ENCODE peak calls at places on chromosomes 3 and 15, in ten cellular contexts. One of them, this sample, is unnamed.

GRCh38 chr3:139283301-139283700 is 60.5 kb upstream of the MRPS22 start:
- DNase-seq in neural crest cell: no peak
- DNase-seq in AG04449: no peak
- DNase-seq in HFF-Myc: no peak
- DNase-seq in lower leg skin: no peak
- DNase-seq in OCI-LY7: no peak
- DNase-seq in astrocyte of the spinal cord: no peak
- DNase-seq in astrocyte of the cerebellum: no peak
- DNase-seq in AG04450: no peak
- DNase-seq in fibroblast of pulmonary artery: no peak
- DNase-seq in this sample: no peak

GRCh38 chr3:127473244-127474024 is 117.1 kb downstream of the TPRA1 start:
- DNase-seq in neural crest cell: no peak
- DNase-seq in astrocyte of the spinal cord: no peak
- DNase-seq in fibroblast of pulmonary artery: no peak
- DNase-seq in astrocyte of the cerebellum: no peak
- DNase-seq in OCI-LY7: peak; percentile 20
- DNase-seq in AG04450: no peak
- DNase-seq in lower leg skin: no peak
- DNase-seq in AG04449: no peak
- DNase-seq in HFF-Myc: no peak
- DNase-seq in this sample: peak; percentile 36

GRCh38 chr3:197833930-197834715 is 43.1 kb downstream of the LRCH3 start:
- DNase-seq in lower leg skin: no peak
- DNase-seq in fibroblast of pulmonary artery: no peak
- DNase-seq in AG04449: no peak
- DNase-seq in AG04450: no peak
- DNase-seq in HFF-Myc: no peak
- DNase-seq in OCI-LY7: no peak
- DNase-seq in astrocyte of the spinal cord: no peak
- DNase-seq in neural crest cell: no peak
- DNase-seq in astrocyte of the cerebellum: no peak
- DNase-seq in this sample: no peak

GRCh38 chr15:26894181-26894580 is 27.3 kb downstream of the GABRA5 start:
- DNase-seq in astrocyte of the cerebellum: no peak
- DNase-seq in lower leg skin: no peak
- DNase-seq in astrocyte of the spinal cord: no peak
- DNase-seq in AG04450: no peak
- DNase-seq in OCI-LY7: no peak
- DNase-seq in neural crest cell: no peak
- DNase-seq in fibroblast of pulmonary artery: no peak
- DNase-seq in HFF-Myc: no peak
- DNase-seq in AG04449: no peak
- DNase-seq in this sample: no peak

GRCh38 chr3:23923786-23924185 is 6.9 kb downstream of the RPL15 start:
- DNase-seq in astrocyte of the cerebellum: peak; percentile 63
- DNase-seq in HFF-Myc: no peak
- DNase-seq in AG04449: peak; percentile 73
- DNase-seq in OCI-LY7: no peak
- DNase-seq in fibroblast of pulmonary artery: peak; percentile 86
- DNase-seq in astrocyte of the spinal cord: peak; percentile 76
- DNase-seq in neural crest cell: no peak
- DNase-seq in lower leg skin: no peak
- DNase-seq in AG04450: peak; percentile 74
- DNase-seq in this sample: no peak

GRCh38 chr3:129614435-129614834 is 8.0 kb upstream of the PLXND1 start:
- DNase-seq in AG04450: no peak
- DNase-seq in AG04449: no peak
- DNase-seq in HFF-Myc: no peak
- DNase-seq in OCI-LY7: no peak
- DNase-seq in astrocyte of the cerebellum: no peak
- DNase-seq in astrocyte of the spinal cord: no peak
- DNase-seq in neural crest cell: no peak
- DNase-seq in lower leg skin: no peak
- DNase-seq in fibroblast of pulmonary artery: no peak
- DNase-seq in this sample: no peak

GRCh38 chr3:60333710-60334109 is 917.5 kb downstream of the FHIT start:
- DNase-seq in neural crest cell: no peak
- DNase-seq in AG04449: no peak
- DNase-seq in HFF-Myc: no peak
- DNase-seq in fibroblast of pulmonary artery: peak; percentile 42
- DNase-seq in OCI-LY7: peak; percentile 7
- DNase-seq in astrocyte of the spinal cord: no peak
- DNase-seq in AG04450: no peak
- DNase-seq in lower leg skin: no peak
- DNase-seq in astrocyte of the cerebellum: no peak
- DNase-seq in this sample: peak; percentile 8

GRCh38 chr3:138818175-138818574 is 16.6 kb downstream of the PIK3CB start:
- DNase-seq in lower leg skin: no peak
- DNase-seq in AG04449: no peak
- DNase-seq in OCI-LY7: no peak
- DNase-seq in neural crest cell: no peak
- DNase-seq in AG04450: no peak
- DNase-seq in HFF-Myc: no peak
- DNase-seq in astrocyte of the cerebellum: no peak
- DNase-seq in astrocyte of the spinal cord: no peak
- DNase-seq in fibroblast of pulmonary artery: no peak
- DNase-seq in this sample: no peak

GRCh38 chr15:58043192-58043903 is 22.2 kb downstream of the ALDH1A2 start:
- DNase-seq in astrocyte of the cerebellum: peak; percentile 18
- DNase-seq in fibroblast of pulmonary artery: peak; percentile 70
- DNase-seq in lower leg skin: peak; percentile 18
- DNase-seq in OCI-LY7: peak; percentile 48
- DNase-seq in AG04449: no peak
- DNase-seq in neural crest cell: peak; percentile 31
- DNase-seq in AG04450: peak; percentile 4
- DNase-seq in astrocyte of the spinal cord: peak; percentile 35
- DNase-seq in HFF-Myc: no peak
- DNase-seq in this sample: peak; percentile 28

GRCh38 chr3:124565013-124565412 is 165.2 kb upstream of the UMPS start:
- DNase-seq in AG04450: peak; percentile 45
- DNase-seq in neural crest cell: peak; percentile 79
- DNase-seq in lower leg skin: peak; percentile 71
- DNase-seq in astrocyte of the spinal cord: peak; percentile 73
- DNase-seq in AG04449: no peak
- DNase-seq in fibroblast of pulmonary artery: peak; percentile 83
- DNase-seq in OCI-LY7: peak; percentile 52
- DNase-seq in astrocyte of the cerebellum: peak; percentile 64
- DNase-seq in HFF-Myc: peak; percentile 53
- DNase-seq in this sample: peak; percentile 77

DNA sequence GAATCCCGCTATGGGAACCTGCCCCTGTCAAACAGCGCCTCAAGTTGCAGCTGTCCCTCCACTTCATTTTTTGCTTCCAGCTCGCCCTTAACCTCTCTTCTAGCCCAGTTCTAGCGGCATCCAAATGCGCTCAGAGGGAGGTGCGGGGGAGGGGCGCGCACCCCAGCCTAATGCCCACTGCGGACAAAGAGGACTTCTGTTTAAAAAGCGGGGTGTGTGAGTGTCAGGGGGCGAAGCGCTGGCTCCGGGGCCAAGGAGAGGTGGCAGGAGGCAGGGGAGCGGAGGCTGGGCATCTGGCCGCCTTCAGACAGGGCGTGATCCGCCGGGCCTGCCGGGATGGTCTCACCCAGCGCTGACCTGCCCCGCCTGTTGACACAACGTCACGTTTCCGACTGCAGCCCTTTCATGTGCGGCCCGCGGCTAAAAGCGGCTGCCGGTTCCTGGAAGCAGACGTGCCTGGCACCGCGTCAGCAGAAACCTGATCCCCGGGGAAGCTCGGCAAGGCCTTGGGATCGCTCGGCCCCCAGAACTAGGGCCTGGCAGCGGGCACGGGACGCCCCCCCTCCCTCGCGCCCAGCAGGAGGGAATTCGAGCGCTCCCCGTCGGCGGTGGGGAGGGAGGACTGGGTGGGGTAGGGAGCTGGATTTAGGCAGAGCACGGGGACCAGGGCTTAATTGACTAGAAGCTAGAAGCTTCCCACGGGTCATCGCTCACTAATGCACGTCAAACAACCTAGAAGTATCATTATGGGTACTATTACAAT is 7.6 kb downstream of the BHLHE40 start:
- DNase-seq in lower leg skin: peak; percentile 95
- DNase-seq in AG04449: peak; percentile 92
- DNase-seq in AG04450: peak; percentile 89
- DNase-seq in HFF-Myc: peak; percentile 84
- DNase-seq in neural crest cell: peak; percentile 74
- DNase-seq in astrocyte of the spinal cord: peak; percentile 99
- DNase-seq in astrocyte of the cerebellum: peak; percentile 95
- DNase-seq in OCI-LY7: no peak
- DNase-seq in fibroblast of pulmonary artery: peak; percentile 98
- DNase-seq in this sample: peak; percentile 84
- TF ChIP-seq CTCF in lower leg skin: peak; percentile 100
- TF ChIP-seq CTCF in AG04449: no peak
- TF ChIP-seq CTCF in AG04450: peak; percentile 3
- TF ChIP-seq CTCF in HFF-Myc: no peak
- TF ChIP-seq CTCF in neural crest cell: no peak
- TF ChIP-seq CTCF in astrocyte of the spinal cord: no peak
- TF ChIP-seq CTCF in astrocyte of the cerebellum: no peak
- TF ChIP-seq CTCF in OCI-LY7: no peak
- TF ChIP-seq CTCF in fibroblast of pulmonary artery: no peak
- TF ChIP-seq CTCF in this sample: no peak

GRCh38 chr3:33980252-33980651 is 181.8 kb downstream of the PDCD6IP start:
- DNase-seq in OCI-LY7: peak; percentile 42
- DNase-seq in neural crest cell: no peak
- DNase-seq in HFF-Myc: peak; percentile 19
- DNase-seq in lower leg skin: no peak
- DNase-seq in astrocyte of the cerebellum: peak; percentile 44
- DNase-seq in fibroblast of pulmonary artery: peak; percentile 64
- DNase-seq in AG04449: peak; percentile 84
- DNase-seq in AG04450: peak; percentile 67
- DNase-seq in astrocyte of the spinal cord: peak; percentile 62
- DNase-seq in this sample: no peak

GRCh38 chr3:33977227-33977626 is 178.8 kb downstream of the PDCD6IP start:
- DNase-seq in neural crest cell: no peak
- DNase-seq in AG04450: no peak
- DNase-seq in OCI-LY7: no peak
- DNase-seq in HFF-Myc: no peak
- DNase-seq in astrocyte of the cerebellum: no peak
- DNase-seq in AG04449: no peak
- DNase-seq in astrocyte of the spinal cord: no peak
- DNase-seq in lower leg skin: no peak
- DNase-seq in fibroblast of pulmonary artery: no peak
- DNase-seq in this sample: no peak

DNA sequence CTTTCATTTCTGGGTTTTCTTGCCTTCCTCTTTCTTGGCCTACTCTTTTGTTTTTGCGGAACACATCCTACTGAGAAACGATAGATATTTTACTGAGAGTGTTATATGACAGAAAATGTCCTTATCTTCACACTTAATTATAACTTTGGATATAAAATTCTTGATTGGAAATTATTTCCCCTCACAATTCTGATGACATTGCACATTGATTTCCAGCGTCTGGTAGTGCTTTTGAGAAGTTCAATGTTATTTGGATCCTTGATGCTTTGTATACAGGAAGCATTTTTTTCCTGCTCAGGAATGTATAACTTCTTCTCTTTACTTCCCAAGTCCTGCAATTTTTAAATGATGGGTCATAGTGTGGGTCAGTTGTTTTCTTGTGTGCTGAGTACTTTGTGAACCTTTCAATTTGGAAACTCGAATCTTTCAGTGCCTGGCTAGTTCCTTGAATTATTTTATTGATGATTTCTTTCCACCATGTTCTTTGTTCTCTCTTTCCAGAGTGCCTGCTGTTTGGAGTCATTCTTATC is 183.9 kb downstream of the PDCD6IP start:
- DNase-seq in astrocyte of the spinal cord: no peak
- DNase-seq in lower leg skin: no peak
- DNase-seq in neural crest cell: no peak
- DNase-seq in HFF-Myc: no peak
- DNase-seq in fibroblast of pulmonary artery: peak; percentile 13
- DNase-seq in AG04449: peak; percentile 19
- DNase-seq in AG04450: no peak
- DNase-seq in astrocyte of the cerebellum: no peak
- DNase-seq in OCI-LY7: no peak
- DNase-seq in this sample: no peak
- TF ChIP-seq CTCF in astrocyte of the spinal cord: no peak
- TF ChIP-seq CTCF in lower leg skin: no peak
- TF ChIP-seq CTCF in neural crest cell: no peak
- TF ChIP-seq CTCF in HFF-Myc: no peak
- TF ChIP-seq CTCF in fibroblast of pulmonary artery: no peak
- TF ChIP-seq CTCF in AG04449: no peak
- TF ChIP-seq CTCF in AG04450: no peak
- TF ChIP-seq CTCF in astrocyte of the cerebellum: no peak
- TF ChIP-seq CTCF in OCI-LY7: no peak
- TF ChIP-seq CTCF in this sample: no peak

GRCh38 chr3:70789878-70790277 is 477.4 kb upstream of the MDFIC2 start:
- DNase-seq in lower leg skin: no peak
- DNase-seq in fibroblast of pulmonary artery: no peak
- DNase-seq in astrocyte of the cerebellum: no peak
- DNase-seq in astrocyte of the spinal cord: no peak
- DNase-seq in AG04450: no peak
- DNase-seq in HFF-Myc: no peak
- DNase-seq in OCI-LY7: no peak
- DNase-seq in AG04449: no peak
- DNase-seq in neural crest cell: no peak
- DNase-seq in this sample: no peak
- TF ChIP-seq CTCF in lower leg skin: no peak
- TF ChIP-seq CTCF in fibroblast of pulmonary artery: no peak
- TF ChIP-seq CTCF in astrocyte of the cerebellum: no peak
- TF ChIP-seq CTCF in astrocyte of the spinal cord: no peak
- TF ChIP-seq CTCF in AG04450: no peak
- TF ChIP-seq CTCF in HFF-Myc: no peak
- TF ChIP-seq CTCF in OCI-LY7: no peak
- TF ChIP-seq CTCF in AG04449: no peak
- TF ChIP-seq CTCF in neural crest cell: no peak
- TF ChIP-seq CTCF in this sample: no peak

GRCh38 chr3:126351086-126351770 is 6.0 kb downstream of the KLF15 start:
- DNase-seq in HFF-Myc: no peak
- DNase-seq in neural crest cell: no peak
- DNase-seq in AG04449: no peak
- DNase-seq in astrocyte of the cerebellum: no peak
- DNase-seq in AG04450: no peak
- DNase-seq in OCI-LY7: no peak
- DNase-seq in fibroblast of pulmonary artery: no peak
- DNase-seq in lower leg skin: no peak
- DNase-seq in astrocyte of the spinal cord: no peak
- DNase-seq in this sample: no peak

GRCh38 chr3:126350502-126351085 is 6.6 kb downstream of the KLF15 start:
- DNase-seq in lower leg skin: no peak
- DNase-seq in fibroblast of pulmonary artery: no peak
- DNase-seq in neural crest cell: no peak
- DNase-seq in HFF-Myc: no peak
- DNase-seq in AG04449: no peak
- DNase-seq in OCI-LY7: no peak
- DNase-seq in astrocyte of the spinal cord: no peak
- DNase-seq in astrocyte of the cerebellum: no peak
- DNase-seq in AG04450: no peak
- DNase-seq in this sample: no peak

GRCh38 chr3:126352476-126353454 is 4.4 kb downstream of the KLF15 start:
- DNase-seq in lower leg skin: no peak
- DNase-seq in AG04450: no peak
- DNase-seq in astrocyte of the cerebellum: no peak
- DNase-seq in astrocyte of the spinal cord: no peak
- DNase-seq in OCI-LY7: no peak
- DNase-seq in fibroblast of pulmonary artery: peak; percentile 16
- DNase-seq in neural crest cell: no peak
- DNase-seq in AG04449: no peak
- DNase-seq in HFF-Myc: no peak
- DNase-seq in this sample: no peak

GRCh38 chr3:126353694-126354321 is 3.4 kb downstream of the KLF15 start:
- DNase-seq in lower leg skin: no peak
- DNase-seq in neural crest cell: no peak
- DNase-seq in OCI-LY7: no peak
- DNase-seq in AG04449: no peak
- DNase-seq in HFF-Myc: no peak
- DNase-seq in fibroblast of pulmonary artery: no peak
- DNase-seq in AG04450: no peak
- DNase-seq in astrocyte of the cerebellum: no peak
- DNase-seq in astrocyte of the spinal cord: no peak
- DNase-seq in this sample: no peak

GRCh38 chr3:126351771-126352475 is 5.3 kb downstream of the KLF15 start:
- DNase-seq in fibroblast of pulmonary artery: no peak
- DNase-seq in OCI-LY7: no peak
- DNase-seq in AG04449: no peak
- DNase-seq in AG04450: no peak
- DNase-seq in astrocyte of the spinal cord: no peak
- DNase-seq in astrocyte of the cerebellum: no peak
- DNase-seq in HFF-Myc: no peak
- DNase-seq in lower leg skin: no peak
- DNase-seq in neural crest cell: no peak
- DNase-seq in this sample: no peak
- TF ChIP-seq CTCF in fibroblast of pulmonary artery: no peak
- TF ChIP-seq CTCF in OCI-LY7: peak; percentile 49
- TF ChIP-seq CTCF in AG04449: no peak
- TF ChIP-seq CTCF in AG04450: no peak
- TF ChIP-seq CTCF in astrocyte of the spinal cord: peak; percentile 8
- TF ChIP-seq CTCF in astrocyte of the cerebellum: no peak
- TF ChIP-seq CTCF in HFF-Myc: no peak
- TF ChIP-seq CTCF in lower leg skin: no peak
- TF ChIP-seq CTCF in neural crest cell: no peak
- TF ChIP-seq CTCF in this sample: no peak

This sample was measured in endothelial cell.